ENCODE peak calls at places on chromosomes 11 and 22, in ten cellular contexts. One of them, this sample, is unnamed.

GRCh38 chr11:64762916-64763803 is 3.4 kb upstream of the PYGM start:
- DNase-seq in iris pigment epithelial cell: peak
- DNase-seq in psoas muscle: peak
- DNase-seq in hippocampal formation: peak
- DNase-seq in DMS153: no peak
- DNase-seq in activated CD4-positive, alpha-beta T cell treated with anti-CD3 and anti-CD28 coated beads for 48 hours: no peak
- DNase-seq in CD8-positive, alpha-beta memory T cell: no peak
- DNase-seq in stimulated activated naive CD8-positive, alpha-beta T cell treated with anti-CD3 and anti-CD28 coated beads, Interleukin-15, Interleukin-2, amounts not matched to agents 100 U/mL and 50 U/mL, for 24 hours: peak
- DNase-seq in astrocyte of the spinal cord: peak
- DNase-seq in Caki2: peak
- DNase-seq in this sample: no peak

GRCh38 chr22:50625568-50626313 is 2.2 kb downstream of the ARSA start:
- DNase-seq in iris pigment epithelial cell: no peak
- DNase-seq in psoas muscle: peak
- DNase-seq in hippocampal formation: no peak
- DNase-seq in DMS153: no peak
- DNase-seq in activated CD4-positive, alpha-beta T cell treated with anti-CD3 and anti-CD28 coated beads for 48 hours: no peak
- DNase-seq in CD8-positive, alpha-beta memory T cell: no peak
- DNase-seq in stimulated activated naive CD8-positive, alpha-beta T cell treated with anti-CD3 and anti-CD28 coated beads, Interleukin-15, Interleukin-2, amounts not matched to agents 100 U/mL and 50 U/mL, for 24 hours: no peak
- DNase-seq in astrocyte of the spinal cord: no peak
- DNase-seq in Caki2: no peak
- DNase-seq in this sample: no peak

GRCh38 chr11:45641961-45642360 is 23.5 kb downstream of the CHST1 start:
- DNase-seq in iris pigment epithelial cell: no peak
- DNase-seq in psoas muscle: no peak
- DNase-seq in hippocampal formation: no peak
- DNase-seq in DMS153: no peak
- DNase-seq in activated CD4-positive, alpha-beta T cell treated with anti-CD3 and anti-CD28 coated beads for 48 hours: no peak
- DNase-seq in CD8-positive, alpha-beta memory T cell: no peak
- DNase-seq in stimulated activated naive CD8-positive, alpha-beta T cell treated with anti-CD3 and anti-CD28 coated beads, Interleukin-15, Interleukin-2, amounts not matched to agents 100 U/mL and 50 U/mL, for 24 hours: no peak
- DNase-seq in astrocyte of the spinal cord: no peak
- DNase-seq in Caki2: no peak
- DNase-seq in this sample: no peak

GRCh38 chr11:69232821-69233760 is 60.9 kb upstream of the MYEOV start:
- DNase-seq in iris pigment epithelial cell: no peak
- DNase-seq in psoas muscle: no peak
- DNase-seq in hippocampal formation: no peak
- DNase-seq in DMS153: no peak
- DNase-seq in activated CD4-positive, alpha-beta T cell treated with anti-CD3 and anti-CD28 coated beads for 48 hours: no peak
- DNase-seq in CD8-positive, alpha-beta memory T cell: no peak
- DNase-seq in stimulated activated naive CD8-positive, alpha-beta T cell treated with anti-CD3 and anti-CD28 coated beads, Interleukin-15, Interleukin-2, amounts not matched to agents 100 U/mL and 50 U/mL, for 24 hours: no peak
- DNase-seq in astrocyte of the spinal cord: no peak
- DNase-seq in Caki2: no peak
- DNase-seq in this sample: no peak

GRCh38 chr11:23997356-23997755 is 499.5 kb upstream of the LUZP2 start:
- DNase-seq in iris pigment epithelial cell: no peak
- DNase-seq in psoas muscle: no peak
- DNase-seq in hippocampal formation: no peak
- DNase-seq in DMS153: no peak
- DNase-seq in activated CD4-positive, alpha-beta T cell treated with anti-CD3 and anti-CD28 coated beads for 48 hours: no peak
- DNase-seq in CD8-positive, alpha-beta memory T cell: no peak
- DNase-seq in stimulated activated naive CD8-positive, alpha-beta T cell treated with anti-CD3 and anti-CD28 coated beads, Interleukin-15, Interleukin-2, amounts not matched to agents 100 U/mL and 50 U/mL, for 24 hours: no peak
- DNase-seq in astrocyte of the spinal cord: no peak
- DNase-seq in Caki2: no peak
- DNase-seq in this sample: no peak

GRCh38 chr11:123137496-123138270 is 57.4 kb downstream of the CLMP start:
- DNase-seq in iris pigment epithelial cell: peak
- DNase-seq in psoas muscle: peak
- DNase-seq in hippocampal formation: peak
- DNase-seq in DMS153: no peak
- DNase-seq in activated CD4-positive, alpha-beta T cell treated with anti-CD3 and anti-CD28 coated beads for 48 hours: no peak
- DNase-seq in CD8-positive, alpha-beta memory T cell: no peak
- DNase-seq in stimulated activated naive CD8-positive, alpha-beta T cell treated with anti-CD3 and anti-CD28 coated beads, Interleukin-15, Interleukin-2, amounts not matched to agents 100 U/mL and 50 U/mL, for 24 hours: no peak
- DNase-seq in astrocyte of the spinal cord: peak
- DNase-seq in Caki2: no peak
- DNase-seq in this sample: peak

GRCh38 chr11:68038718-68039525 is at the start of gene TCIRG1:
- DNase-seq in iris pigment epithelial cell: peak
- DNase-seq in psoas muscle: peak
- DNase-seq in hippocampal formation: peak
- DNase-seq in DMS153: peak
- DNase-seq in activated CD4-positive, alpha-beta T cell treated with anti-CD3 and anti-CD28 coated beads for 48 hours: peak
- DNase-seq in CD8-positive, alpha-beta memory T cell: peak
- DNase-seq in stimulated activated naive CD8-positive, alpha-beta T cell treated with anti-CD3 and anti-CD28 coated beads, Interleukin-15, Interleukin-2, amounts not matched to agents 100 U/mL and 50 U/mL, for 24 hours: peak
- DNase-seq in astrocyte of the spinal cord: peak
- DNase-seq in Caki2: peak
- DNase-seq in this sample: peak

GRCh38 chr11:96741068-96741467 is 351.3 kb downstream of the JRKL start:
- DNase-seq in iris pigment epithelial cell: peak
- DNase-seq in psoas muscle: no peak
- DNase-seq in hippocampal formation: no peak
- DNase-seq in DMS153: no peak
- DNase-seq in activated CD4-positive, alpha-beta T cell treated with anti-CD3 and anti-CD28 coated beads for 48 hours: no peak
- DNase-seq in CD8-positive, alpha-beta memory T cell: no peak
- DNase-seq in stimulated activated naive CD8-positive, alpha-beta T cell treated with anti-CD3 and anti-CD28 coated beads, Interleukin-15, Interleukin-2, amounts not matched to agents 100 U/mL and 50 U/mL, for 24 hours: no peak
- DNase-seq in astrocyte of the spinal cord: peak
- DNase-seq in Caki2: no peak
- DNase-seq in this sample: no peak

GRCh38 chr11:61062181-61062955 is 39.9 kb upstream of the CD5 start:
- DNase-seq in iris pigment epithelial cell: no peak
- DNase-seq in psoas muscle: no peak
- DNase-seq in hippocampal formation: no peak
- DNase-seq in DMS153: no peak
- DNase-seq in activated CD4-positive, alpha-beta T cell treated with anti-CD3 and anti-CD28 coated beads for 48 hours: no peak
- DNase-seq in CD8-positive, alpha-beta memory T cell: no peak
- DNase-seq in stimulated activated naive CD8-positive, alpha-beta T cell treated with anti-CD3 and anti-CD28 coated beads, Interleukin-15, Interleukin-2, amounts not matched to agents 100 U/mL and 50 U/mL, for 24 hours: no peak
- DNase-seq in astrocyte of the spinal cord: no peak
- DNase-seq in Caki2: no peak
- DNase-seq in this sample: no peak

GRCh38 chr11:47950396-47950795 is 30.0 kb upstream of the PTPRJ start:
- DNase-seq in iris pigment epithelial cell: peak
- DNase-seq in psoas muscle: no peak
- DNase-seq in hippocampal formation: no peak
- DNase-seq in DMS153: no peak
- DNase-seq in activated CD4-positive, alpha-beta T cell treated with anti-CD3 and anti-CD28 coated beads for 48 hours: peak
- DNase-seq in CD8-positive, alpha-beta memory T cell: peak
- DNase-seq in stimulated activated naive CD8-positive, alpha-beta T cell treated with anti-CD3 and anti-CD28 coated beads, Interleukin-15, Interleukin-2, amounts not matched to agents 100 U/mL and 50 U/mL, for 24 hours: peak
- DNase-seq in astrocyte of the spinal cord: peak
- DNase-seq in Caki2: no peak
- DNase-seq in this sample: peak

GRCh38 chr11:27873664-27874063 is 173.4 kb upstream of the BDNF start:
- DNase-seq in iris pigment epithelial cell: no peak
- DNase-seq in psoas muscle: no peak
- DNase-seq in hippocampal formation: no peak
- DNase-seq in DMS153: no peak
- DNase-seq in activated CD4-positive, alpha-beta T cell treated with anti-CD3 and anti-CD28 coated beads for 48 hours: no peak
- DNase-seq in CD8-positive, alpha-beta memory T cell: no peak
- DNase-seq in stimulated activated naive CD8-positive, alpha-beta T cell treated with anti-CD3 and anti-CD28 coated beads, Interleukin-15, Interleukin-2, amounts not matched to agents 100 U/mL and 50 U/mL, for 24 hours: no peak
- DNase-seq in astrocyte of the spinal cord: no peak
- DNase-seq in Caki2: no peak
- DNase-seq in this sample: no peak

GRCh38 chr11:130157840-130158239 is 1.7 kb upstream of the ST14 start:
- DNase-seq in iris pigment epithelial cell: no peak
- DNase-seq in psoas muscle: no peak
- DNase-seq in hippocampal formation: no peak
- DNase-seq in DMS153: no peak
- DNase-seq in activated CD4-positive, alpha-beta T cell treated with anti-CD3 and anti-CD28 coated beads for 48 hours: no peak
- DNase-seq in CD8-positive, alpha-beta memory T cell: no peak
- DNase-seq in stimulated activated naive CD8-positive, alpha-beta T cell treated with anti-CD3 and anti-CD28 coated beads, Interleukin-15, Interleukin-2, amounts not matched to agents 100 U/mL and 50 U/mL, for 24 hours: no peak
- DNase-seq in astrocyte of the spinal cord: no peak
- DNase-seq in Caki2: no peak
- DNase-seq in this sample: no peak

GRCh38 chr11:132803436-132803835 is 728.9 kb downstream of the OPCML start:
- DNase-seq in iris pigment epithelial cell: no peak
- DNase-seq in psoas muscle: no peak
- DNase-seq in hippocampal formation: no peak
- DNase-seq in DMS153: no peak
- DNase-seq in activated CD4-positive, alpha-beta T cell treated with anti-CD3 and anti-CD28 coated beads for 48 hours: no peak
- DNase-seq in CD8-positive, alpha-beta memory T cell: no peak
- DNase-seq in stimulated activated naive CD8-positive, alpha-beta T cell treated with anti-CD3 and anti-CD28 coated beads, Interleukin-15, Interleukin-2, amounts not matched to agents 100 U/mL and 50 U/mL, for 24 hours: no peak
- DNase-seq in astrocyte of the spinal cord: no peak
- DNase-seq in Caki2: no peak
- DNase-seq in this sample: no peak

GRCh38 chr11:48063424-48063978 is 83.1 kb downstream of the PTPRJ start:
- DNase-seq in iris pigment epithelial cell: peak
- DNase-seq in psoas muscle: no peak
- DNase-seq in hippocampal formation: no peak
- DNase-seq in DMS153: no peak
- DNase-seq in activated CD4-positive, alpha-beta T cell treated with anti-CD3 and anti-CD28 coated beads for 48 hours: no peak
- DNase-seq in CD8-positive, alpha-beta memory T cell: no peak
- DNase-seq in stimulated activated naive CD8-positive, alpha-beta T cell treated with anti-CD3 and anti-CD28 coated beads, Interleukin-15, Interleukin-2, amounts not matched to agents 100 U/mL and 50 U/mL, for 24 hours: no peak
- DNase-seq in astrocyte of the spinal cord: peak
- DNase-seq in Caki2: peak
- DNase-seq in this sample: peak

GRCh38 chr11:5639953-5640352 is 15.2 kb downstream of the TRIM34 start:
- DNase-seq in iris pigment epithelial cell: no peak
- DNase-seq in psoas muscle: no peak
- DNase-seq in hippocampal formation: no peak
- DNase-seq in DMS153: no peak
- DNase-seq in activated CD4-positive, alpha-beta T cell treated with anti-CD3 and anti-CD28 coated beads for 48 hours: no peak
- DNase-seq in CD8-positive, alpha-beta memory T cell: no peak
- DNase-seq in stimulated activated naive CD8-positive, alpha-beta T cell treated with anti-CD3 and anti-CD28 coated beads, Interleukin-15, Interleukin-2, amounts not matched to agents 100 U/mL and 50 U/mL, for 24 hours: no peak
- DNase-seq in astrocyte of the spinal cord: no peak
- DNase-seq in Caki2: no peak
- DNase-seq in this sample: no peak

GRCh38 chr22:22909605-22910271 is 22.1 kb downstream of the IGLL5 start:
- DNase-seq in iris pigment epithelial cell: no peak
- DNase-seq in psoas muscle: peak
- DNase-seq in hippocampal formation: no peak
- DNase-seq in DMS153: no peak
- DNase-seq in activated CD4-positive, alpha-beta T cell treated with anti-CD3 and anti-CD28 coated beads for 48 hours: no peak
- DNase-seq in CD8-positive, alpha-beta memory T cell: no peak
- DNase-seq in stimulated activated naive CD8-positive, alpha-beta T cell treated with anti-CD3 and anti-CD28 coated beads, Interleukin-15, Interleukin-2, amounts not matched to agents 100 U/mL and 50 U/mL, for 24 hours: no peak
- DNase-seq in astrocyte of the spinal cord: no peak
- DNase-seq in Caki2: no peak
- DNase-seq in this sample: no peak

GRCh38 chr11:60905551-60906113 is 753 bp downstream of the PRPF19 start:
- DNase-seq in iris pigment epithelial cell: peak
- DNase-seq in psoas muscle: no peak
- DNase-seq in hippocampal formation: no peak
- DNase-seq in DMS153: no peak
- DNase-seq in activated CD4-positive, alpha-beta T cell treated with anti-CD3 and anti-CD28 coated beads for 48 hours: peak
- DNase-seq in CD8-positive, alpha-beta memory T cell: no peak
- DNase-seq in stimulated activated naive CD8-positive, alpha-beta T cell treated with anti-CD3 and anti-CD28 coated beads, Interleukin-15, Interleukin-2, amounts not matched to agents 100 U/mL and 50 U/mL, for 24 hours: no peak
- DNase-seq in astrocyte of the spinal cord: peak
- DNase-seq in Caki2: peak
- DNase-seq in this sample: peak

GRCh38 chr22:47333625-47334024 is 571.2 kb downstream of the TBC1D22A start:
- DNase-seq in iris pigment epithelial cell: peak
- DNase-seq in psoas muscle: no peak
- DNase-seq in hippocampal formation: no peak
- DNase-seq in DMS153: peak
- DNase-seq in activated CD4-positive, alpha-beta T cell treated with anti-CD3 and anti-CD28 coated beads for 48 hours: no peak
- DNase-seq in CD8-positive, alpha-beta memory T cell: no peak
- DNase-seq in stimulated activated naive CD8-positive, alpha-beta T cell treated with anti-CD3 and anti-CD28 coated beads, Interleukin-15, Interleukin-2, amounts not matched to agents 100 U/mL and 50 U/mL, for 24 hours: no peak
- DNase-seq in astrocyte of the spinal cord: peak
- DNase-seq in Caki2: peak
- DNase-seq in this sample: peak

GRCh38 chr11:123103326-123103980 is 41.5 kb upstream of the HSPA8 start:
- DNase-seq in iris pigment epithelial cell: peak
- DNase-seq in psoas muscle: no peak
- DNase-seq in hippocampal formation: peak
- DNase-seq in DMS153: peak
- DNase-seq in activated CD4-positive, alpha-beta T cell treated with anti-CD3 and anti-CD28 coated beads for 48 hours: peak
- DNase-seq in CD8-positive, alpha-beta memory T cell: peak
- DNase-seq in stimulated activated naive CD8-positive, alpha-beta T cell treated with anti-CD3 and anti-CD28 coated beads, Interleukin-15, Interleukin-2, amounts not matched to agents 100 U/mL and 50 U/mL, for 24 hours: no peak
- DNase-seq in astrocyte of the spinal cord: peak
- DNase-seq in Caki2: peak
- DNase-seq in this sample: peak

GRCh38 chr22:41425704-41426365 is 20.8 kb downstream of the TOB2 start:
- DNase-seq in iris pigment epithelial cell: no peak
- DNase-seq in psoas muscle: no peak
- DNase-seq in hippocampal formation: no peak
- DNase-seq in DMS153: no peak
- DNase-seq in activated CD4-positive, alpha-beta T cell treated with anti-CD3 and anti-CD28 coated beads for 48 hours: peak
- DNase-seq in CD8-positive, alpha-beta memory T cell: peak
- DNase-seq in stimulated activated naive CD8-positive, alpha-beta T cell treated with anti-CD3 and anti-CD28 coated beads, Interleukin-15, Interleukin-2, amounts not matched to agents 100 U/mL and 50 U/mL, for 24 hours: peak
- DNase-seq in astrocyte of the spinal cord: no peak
- DNase-seq in Caki2: no peak
- DNase-seq in this sample: no peak

This sample was measured in RPMI7951.